ENCODE peak calls at places on chromosomes 13 and 19, in six cellular contexts. V, Z, E, K, U and A are unnamed samples.

GRCh38 chr19:1956868-1957492 is 16.0 kb downstream of the CSNK1G2 start:
- DNase-seq in E (no peak), Z (no peak), U (no peak), K (no peak), V (peak), A (no peak)

GRCh38 chr13:31016342-31017325 is 84.2 kb downstream of the TEX26 start:
- DNase-seq in V (no peak), Z (no peak), E (no peak), U (no peak), K (no peak), A (no peak)

GRCh38 chr13:113863511-113864302 is at the start of gene GAS6:
- DNase-seq in U (peak), Z (peak), K (peak), V (peak), E (peak), A (peak)

GRCh38 chr13:36131215-36131930 is at the start of gene DCLK1:
- DNase-seq in V (peak), U (no peak), K (no peak), Z (no peak), E (peak), A (no peak)

GRCh38 chr19:31969110-31969509 is 376.3 kb upstream of the ZNF507 start:
- DNase-seq in V (no peak), K (no peak), U (no peak), Z (no peak), E (no peak), A (no peak)

GRCh38 chr19:926595-927043 is 784 bp downstream of the ARID3A start:
- DNase-seq in K (no peak), V (peak), U (peak), Z (no peak), E (peak), A (peak)

GRCh38 chr13:105825071-105825470 is 710.4 kb downstream of the EFNB2 start:
- DNase-seq in K (no peak), Z (no peak), E (peak), U (no peak), V (no peak), A (no peak)

GRCh38 chr19:1446713-1447564 is 3.0 kb upstream of the APC2 start:
- DNase-seq in U (no peak), K (no peak), Z (no peak), E (no peak), V (no peak), A (no peak)

GRCh38 chr19:58401825-58402433 is 6.5 kb downstream of the RNF225 start:
- DNase-seq in U (no peak), E (no peak), Z (no peak), K (no peak), V (no peak), A (no peak)

GRCh38 chr19:43532571-43532961 is 422 bp upstream of the ZNF575 start:
- DNase-seq in E (no peak), U (no peak), K (no peak), V (no peak), Z (no peak), A (peak)

GRCh38 chr19:18465214-18465963 is 27.5 kb upstream of the ISYNA1 start:
- DNase-seq in K (no peak), V (no peak), U (no peak), Z (no peak), E (no peak), A (no peak)

GRCh38 chr19:45670670-45671453 is 2.8 kb downstream of the GIPR start:
- DNase-seq in E (peak), Z (peak), V (peak), U (peak), K (no peak), A (peak)

GRCh38 chr13:33556828-33557227 is 261.1 kb upstream of the RFC3 start:
- DNase-seq in K (no peak), V (no peak), Z (no peak), U (no peak), E (peak), A (no peak)

GRCh38 chr13:33554919-33555791 is 262.8 kb upstream of the RFC3 start:
- DNase-seq in U (no peak), V (no peak), K (no peak), E (no peak), Z (no peak), A (peak)

GRCh38 chr13:33561627-33562026 is 256.3 kb upstream of the RFC3 start:
- DNase-seq in U (no peak), K (no peak), E (no peak), Z (no peak), V (no peak), A (no peak)

DNA sequence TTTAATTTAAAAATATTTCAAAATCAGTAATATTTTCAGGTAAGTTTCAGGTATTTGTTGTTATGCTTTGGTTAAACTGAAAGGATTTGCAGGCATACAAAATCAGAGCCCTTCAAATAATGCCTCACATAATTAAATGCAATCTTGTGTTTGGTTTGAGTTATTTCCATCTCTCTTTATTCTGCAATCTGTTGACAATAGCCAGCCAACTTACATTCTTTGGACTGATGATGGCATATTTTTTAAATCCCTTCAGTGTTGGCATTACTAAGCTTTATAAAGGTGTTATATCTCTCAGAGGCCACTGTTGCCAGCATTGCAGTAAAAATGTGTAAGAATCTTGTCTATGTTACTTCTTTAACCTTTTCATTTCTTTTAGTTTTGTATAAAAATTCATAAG is 257.2 kb upstream of the RFC3 start:
- DNase-seq in Z (no peak), K (no peak), E (no peak), U (no peak), V (no peak), A (no peak)
- TF ChIP-seq CTCF in Z (no peak), K (no peak), E (no peak), U (no peak), V (no peak), A (no peak)

GRCh38 chr19:55675661-55676354 is 782 bp downstream of the EPN1 start:
- DNase-seq in E (no peak), V (no peak), Z (no peak), K (no peak), U (no peak), A (no peak)

GRCh38 chr19:55677572-55678028 is 2.6 kb downstream of the EPN1 start:
- DNase-seq in U (no peak), K (no peak), V (no peak), E (no peak), Z (no peak), A (no peak)

GRCh38 chr19:55676889-55677505 is 2.0 kb downstream of the EPN1 start:
- DNase-seq in U (no peak), K (no peak), Z (no peak), V (no peak), E (peak), A (no peak)

GRCh38 chr19:55674841-55675660 is at the start of gene EPN1:
- DNase-seq in V (peak), K (peak), U (peak), E (peak), Z (peak), A (peak)

GRCh38 chr19:55676384-55676783 is 1.4 kb downstream of the EPN1 start:
- DNase-seq in E (peak), V (no peak), K (no peak), Z (no peak), U (no peak), A (no peak)
- TF ChIP-seq CTCF in E (peak), V (no peak), K (no peak), Z (no peak), U (no peak), A (no peak)

GRCh38 chr13:110311721-110312668 is 4.9 kb downstream of the COL4A2 start:
- DNase-seq in Z (no peak), E (no peak), U (no peak), K (no peak), V (no peak), A (no peak)

GRCh38 chr13:110310541-110311491 is 3.7 kb downstream of the COL4A2 start:
- DNase-seq in U (no peak), E (no peak), K (no peak), Z (no peak), V (no peak), A (no peak)

GRCh38 chr13:110309661-110310524 is 2.8 kb downstream of the COL4A2 start:
- DNase-seq in U (no peak), E (no peak), V (no peak), Z (no peak), K (no peak), A (no peak)

GRCh38 chr13:110314516-110315245 is 7.6 kb downstream of the COL4A2 start:
- DNase-seq in V (peak), K (no peak), U (no peak), E (no peak), Z (no peak), A (no peak)

GRCh38 chr13:110312669-110313031 is 5.6 kb downstream of the COL4A2 start:
- DNase-seq in V (no peak), E (peak), K (no peak), Z (no peak), U (peak), A (no peak)
- TF ChIP-seq CTCF in V (no peak), E (no peak), K (no peak), Z (no peak), U (no peak), A (no peak)

DNA sequence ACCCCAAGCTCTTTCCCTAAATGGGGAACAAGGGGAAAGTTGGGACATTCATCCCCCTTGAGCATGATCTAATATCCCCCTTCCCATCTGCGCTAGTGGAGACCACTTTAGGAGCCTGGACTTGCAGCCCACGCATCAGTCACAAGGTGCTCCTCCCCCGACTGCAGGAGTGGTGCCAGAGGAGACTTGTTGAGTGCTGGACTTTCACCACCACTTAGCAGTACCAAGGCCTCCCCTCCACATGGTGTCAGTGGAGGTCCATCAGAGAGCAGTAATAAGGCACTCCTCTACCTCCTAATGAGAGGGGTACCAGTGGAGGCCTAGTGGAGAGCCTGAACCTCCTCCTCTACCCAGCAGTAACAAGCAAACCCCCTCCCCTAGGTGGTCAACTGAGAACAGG is 22.5 kb downstream of the CAB39L start:
- DNase-seq in U (peak), V (no peak), E (peak), Z (no peak), K (no peak), A (peak)
- TF ChIP-seq CTCF in U (no peak), V (no peak), E (peak), Z (no peak), K (peak), A (peak)

GRCh38 chr19:11806354-11807098 is 7.5 kb upstream of the ZNF440 start:
- DNase-seq in E (no peak), Z (no peak), U (no peak), V (no peak), K (no peak), A (no peak)

DNA sequence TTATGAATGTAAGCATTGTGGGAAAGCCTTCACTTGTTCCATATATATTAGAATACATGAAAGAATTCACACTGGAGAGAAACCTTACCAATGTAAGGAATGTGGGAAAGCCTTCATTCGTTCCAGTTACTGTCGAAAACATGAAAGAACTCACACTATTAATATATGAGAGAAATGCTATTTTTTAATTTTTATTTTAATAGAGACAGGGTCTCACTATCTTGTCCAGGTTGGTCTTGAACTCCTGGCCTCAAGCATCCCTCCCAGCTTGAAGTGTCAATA is 7.0 kb upstream of the ZNF440 start:
- DNase-seq in K (no peak), V (no peak), Z (no peak), U (no peak), E (no peak), A (no peak)
- TF ChIP-seq CTCF in K (no peak), V (no peak), Z (no peak), U (no peak), E (no peak), A (no peak)

DNA sequence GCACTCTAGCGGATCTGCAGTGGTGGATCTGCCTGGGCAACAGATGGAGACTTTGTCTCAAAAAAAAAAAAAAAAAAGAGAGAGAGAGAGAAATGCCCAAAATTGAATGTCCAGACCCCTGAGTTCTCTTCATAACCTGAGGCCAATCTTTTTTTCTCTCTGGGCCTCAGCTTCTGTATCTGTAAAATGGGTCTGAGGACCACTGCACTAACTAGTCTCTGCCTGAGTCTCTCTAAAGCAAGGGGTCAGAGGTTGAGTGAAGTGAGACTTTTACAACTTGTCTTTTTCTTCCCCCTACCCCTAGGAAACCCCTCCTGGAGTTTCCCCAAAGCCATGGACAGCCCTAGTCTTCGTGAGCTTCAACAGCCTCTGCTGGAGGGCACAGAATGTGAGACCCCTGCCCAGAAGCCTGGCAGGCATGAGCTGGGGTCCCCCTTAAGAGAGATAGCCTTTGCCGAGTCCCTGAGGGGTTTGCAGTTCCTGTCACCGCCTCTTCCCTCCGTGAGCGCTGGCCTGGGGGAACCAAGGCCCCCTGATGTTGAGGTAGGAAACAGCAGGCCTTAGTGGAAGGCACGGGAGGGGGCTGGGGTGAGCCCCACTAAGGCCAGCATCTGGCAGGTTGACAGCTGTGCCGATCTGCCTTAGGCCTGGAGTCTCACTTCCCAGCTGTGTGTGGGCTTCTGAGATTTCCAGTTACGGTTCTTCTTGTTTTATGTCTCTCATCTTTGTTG is 1.8 kb downstream of the TMEM91 start:
- DNase-seq in U (no peak), V (no peak), K (no peak), E (no peak), Z (no peak), A (peak)
- TF ChIP-seq CTCF in U (no peak), V (no peak), K (no peak), E (no peak), Z (no peak), A (peak)

DNA sequence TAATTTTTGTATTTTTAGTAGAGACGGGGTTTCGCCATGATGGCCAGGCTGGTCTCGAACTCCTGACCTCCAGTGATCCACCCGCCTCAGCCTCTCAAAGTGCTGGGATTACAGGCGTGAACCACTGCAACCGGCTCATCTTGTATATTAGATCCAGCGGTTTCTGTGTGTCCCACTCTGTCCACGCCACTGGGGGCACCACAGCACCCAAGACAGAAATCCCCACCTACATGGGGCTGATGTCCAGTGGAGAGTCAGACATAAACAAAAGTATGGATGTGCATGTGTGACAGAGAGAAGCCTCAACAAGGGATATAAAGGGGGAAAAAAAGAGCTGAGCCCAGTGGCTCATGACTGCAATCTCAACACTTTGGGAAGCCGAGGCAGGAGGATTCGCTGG is 65.8 kb upstream of the ADGRE5 start:
- DNase-seq in U (no peak), Z (no peak), E (no peak), V (no peak), K (no peak), A (no peak)
- TF ChIP-seq CTCF in U (no peak), Z (no peak), E (no peak), V (no peak), K (no peak), A (no peak)